ENCODE peak calls at places on chromosomes 13 and 19, in six cellular contexts. One of them, this sample, is unnamed.

GRCh38 chr13:74871671-74872070 is 610.3 kb downstream of the TBC1D4 start:
- DNase-seq in cardiac fibroblast: no peak
- DNase-seq in IMR-90: no peak
- DNase-seq in fibroblast of the aortic adventitia: no peak
- DNase-seq in HFFc6: peak
- DNase-seq in heart left ventricle: no peak
- DNase-seq in this sample: no peak

GRCh38 chr13:113897161-113897560 is 33.3 kb upstream of the GAS6 start:
- DNase-seq in cardiac fibroblast: peak
- DNase-seq in IMR-90: peak
- DNase-seq in fibroblast of the aortic adventitia: peak
- DNase-seq in HFFc6: peak
- DNase-seq in heart left ventricle: no peak
- DNase-seq in this sample: no peak

GRCh38 chr13:22801402-22802003 is 379.3 kb upstream of the SGCG start:
- DNase-seq in cardiac fibroblast: peak
- DNase-seq in IMR-90: peak
- DNase-seq in fibroblast of the aortic adventitia: peak
- DNase-seq in HFFc6: no peak
- DNase-seq in heart left ventricle: no peak
- DNase-seq in this sample: no peak

GRCh38 chr19:5933391-5933998 is 19.4 kb downstream of the CAPS start:
- DNase-seq in cardiac fibroblast: no peak
- DNase-seq in IMR-90: no peak
- DNase-seq in fibroblast of the aortic adventitia: no peak
- DNase-seq in HFFc6: no peak
- DNase-seq in heart left ventricle: no peak
- DNase-seq in this sample: no peak

GRCh38 chr19:38361633-38362075 is 12.7 kb upstream of the PSMD8 start:
- DNase-seq in cardiac fibroblast: peak
- DNase-seq in IMR-90: peak
- DNase-seq in fibroblast of the aortic adventitia: peak
- DNase-seq in HFFc6: peak
- DNase-seq in heart left ventricle: peak
- DNase-seq in this sample: peak

GRCh38 chr13:62293081-62293480 is 877.4 kb upstream of the PCDH20 start:
- DNase-seq in cardiac fibroblast: peak
- DNase-seq in IMR-90: peak
- DNase-seq in fibroblast of the aortic adventitia: no peak
- DNase-seq in HFFc6: no peak
- DNase-seq in heart left ventricle: no peak
- DNase-seq in this sample: no peak

GRCh38 chr19:16133818-16134217 is 9.7 kb upstream of the HSH2D start:
- DNase-seq in cardiac fibroblast: no peak
- DNase-seq in IMR-90: no peak
- DNase-seq in fibroblast of the aortic adventitia: peak
- DNase-seq in HFFc6: no peak
- DNase-seq in heart left ventricle: no peak
- DNase-seq in this sample: no peak

GRCh38 chr19:6250024-6250605 is 29.7 kb downstream of the MLLT1 start:
- DNase-seq in cardiac fibroblast: peak
- DNase-seq in IMR-90: peak
- DNase-seq in fibroblast of the aortic adventitia: peak
- DNase-seq in HFFc6: peak
- DNase-seq in heart left ventricle: no peak
- DNase-seq in this sample: no peak

GRCh38 chr13:112761701-112762689 is 72.2 kb downstream of the ATP11A start:
- DNase-seq in cardiac fibroblast: peak
- DNase-seq in IMR-90: peak
- DNase-seq in fibroblast of the aortic adventitia: peak
- DNase-seq in HFFc6: no peak
- DNase-seq in heart left ventricle: no peak
- DNase-seq in this sample: no peak

GRCh38 chr19:48992571-48993174 is 436 bp downstream of the GYS1 start:
- DNase-seq in cardiac fibroblast: no peak
- DNase-seq in IMR-90: no peak
- DNase-seq in fibroblast of the aortic adventitia: no peak
- DNase-seq in HFFc6: no peak
- DNase-seq in heart left ventricle: no peak
- DNase-seq in this sample: no peak

GRCh38 chr13:112619730-112620639 is 32.0 kb upstream of the TUBGCP3 start:
- DNase-seq in cardiac fibroblast: peak
- DNase-seq in IMR-90: no peak
- DNase-seq in fibroblast of the aortic adventitia: peak
- DNase-seq in HFFc6: no peak
- DNase-seq in heart left ventricle: no peak
- DNase-seq in this sample: no peak

GRCh38 chr13:40774672-40775071 is 3.7 kb upstream of the MRPS31 start:
- DNase-seq in cardiac fibroblast: no peak
- DNase-seq in IMR-90: no peak
- DNase-seq in fibroblast of the aortic adventitia: no peak
- DNase-seq in HFFc6: no peak
- DNase-seq in heart left ventricle: no peak
- DNase-seq in this sample: no peak

GRCh38 chr13:102003848-102004570 is 397.8 kb downstream of the FGF14 start:
- DNase-seq in cardiac fibroblast: peak
- DNase-seq in IMR-90: no peak
- DNase-seq in fibroblast of the aortic adventitia: no peak
- DNase-seq in HFFc6: no peak
- DNase-seq in heart left ventricle: no peak
- DNase-seq in this sample: no peak

GRCh38 chr13:76890036-76890435 is 3.8 kb upstream of the KCTD12 start:
- DNase-seq in cardiac fibroblast: peak
- DNase-seq in IMR-90: peak
- DNase-seq in fibroblast of the aortic adventitia: no peak
- DNase-seq in HFFc6: no peak
- DNase-seq in heart left ventricle: no peak
- DNase-seq in this sample: no peak

GRCh38 chr19:37763488-37763887 is 15.9 kb downstream of the ZNF573 start:
- DNase-seq in cardiac fibroblast: peak
- DNase-seq in IMR-90: peak
- DNase-seq in fibroblast of the aortic adventitia: no peak
- DNase-seq in HFFc6: peak
- DNase-seq in heart left ventricle: no peak
- DNase-seq in this sample: no peak

GRCh38 chr19:8539621-8540149 is 25.7 kb upstream of the ZNF414 start:
- DNase-seq in cardiac fibroblast: no peak
- DNase-seq in IMR-90: no peak
- DNase-seq in fibroblast of the aortic adventitia: no peak
- DNase-seq in HFFc6: no peak
- DNase-seq in heart left ventricle: no peak
- DNase-seq in this sample: no peak

GRCh38 chr13:98476106-98476505 is 100.8 kb downstream of the STK24 start:
- DNase-seq in cardiac fibroblast: peak
- DNase-seq in IMR-90: no peak
- DNase-seq in fibroblast of the aortic adventitia: no peak
- DNase-seq in HFFc6: no peak
- DNase-seq in heart left ventricle: no peak
- DNase-seq in this sample: no peak

GRCh38 chr13:77511552-77511951 is 24.0 kb upstream of the SCEL start:
- DNase-seq in cardiac fibroblast: peak
- DNase-seq in IMR-90: no peak
- DNase-seq in fibroblast of the aortic adventitia: peak
- DNase-seq in HFFc6: no peak
- DNase-seq in heart left ventricle: no peak
- DNase-seq in this sample: peak

GRCh38 chr19:39540333-39540673 is 342 bp upstream of the EID2 start:
- DNase-seq in cardiac fibroblast: no peak
- DNase-seq in IMR-90: no peak
- DNase-seq in fibroblast of the aortic adventitia: no peak
- DNase-seq in HFFc6: no peak
- DNase-seq in heart left ventricle: no peak
- DNase-seq in this sample: no peak
- TF ChIP-seq CTCF in cardiac fibroblast: no peak
- TF ChIP-seq CTCF in IMR-90: no peak
- TF ChIP-seq CTCF in fibroblast of the aortic adventitia: no peak
- TF ChIP-seq CTCF in HFFc6: peak
- TF ChIP-seq CTCF in heart left ventricle: no peak
- TF ChIP-seq CTCF in this sample: peak

GRCh38 chr19:40600086-40600917 is 867 bp upstream of the LTBP4 start:
- DNase-seq in cardiac fibroblast: no peak
- DNase-seq in IMR-90: no peak
- DNase-seq in fibroblast of the aortic adventitia: no peak
- DNase-seq in HFFc6: no peak
- DNase-seq in heart left ventricle: peak
- DNase-seq in this sample: no peak

GRCh38 chr19:40598918-40599307 is 2.3 kb upstream of the LTBP4 start:
- DNase-seq in cardiac fibroblast: no peak
- DNase-seq in IMR-90: no peak
- DNase-seq in fibroblast of the aortic adventitia: no peak
- DNase-seq in HFFc6: no peak
- DNase-seq in heart left ventricle: no peak
- DNase-seq in this sample: no peak

GRCh38 chr19:40599331-40600085 is 1.7 kb upstream of the LTBP4 start:
- DNase-seq in cardiac fibroblast: no peak
- DNase-seq in IMR-90: no peak
- DNase-seq in fibroblast of the aortic adventitia: no peak
- DNase-seq in HFFc6: no peak
- DNase-seq in heart left ventricle: no peak
- DNase-seq in this sample: no peak

GRCh38 chr19:40603071-40603718 is 2.0 kb downstream of the LTBP4 start:
- DNase-seq in cardiac fibroblast: peak
- DNase-seq in IMR-90: peak
- DNase-seq in fibroblast of the aortic adventitia: peak
- DNase-seq in HFFc6: peak
- DNase-seq in heart left ventricle: no peak
- DNase-seq in this sample: no peak

DNA sequence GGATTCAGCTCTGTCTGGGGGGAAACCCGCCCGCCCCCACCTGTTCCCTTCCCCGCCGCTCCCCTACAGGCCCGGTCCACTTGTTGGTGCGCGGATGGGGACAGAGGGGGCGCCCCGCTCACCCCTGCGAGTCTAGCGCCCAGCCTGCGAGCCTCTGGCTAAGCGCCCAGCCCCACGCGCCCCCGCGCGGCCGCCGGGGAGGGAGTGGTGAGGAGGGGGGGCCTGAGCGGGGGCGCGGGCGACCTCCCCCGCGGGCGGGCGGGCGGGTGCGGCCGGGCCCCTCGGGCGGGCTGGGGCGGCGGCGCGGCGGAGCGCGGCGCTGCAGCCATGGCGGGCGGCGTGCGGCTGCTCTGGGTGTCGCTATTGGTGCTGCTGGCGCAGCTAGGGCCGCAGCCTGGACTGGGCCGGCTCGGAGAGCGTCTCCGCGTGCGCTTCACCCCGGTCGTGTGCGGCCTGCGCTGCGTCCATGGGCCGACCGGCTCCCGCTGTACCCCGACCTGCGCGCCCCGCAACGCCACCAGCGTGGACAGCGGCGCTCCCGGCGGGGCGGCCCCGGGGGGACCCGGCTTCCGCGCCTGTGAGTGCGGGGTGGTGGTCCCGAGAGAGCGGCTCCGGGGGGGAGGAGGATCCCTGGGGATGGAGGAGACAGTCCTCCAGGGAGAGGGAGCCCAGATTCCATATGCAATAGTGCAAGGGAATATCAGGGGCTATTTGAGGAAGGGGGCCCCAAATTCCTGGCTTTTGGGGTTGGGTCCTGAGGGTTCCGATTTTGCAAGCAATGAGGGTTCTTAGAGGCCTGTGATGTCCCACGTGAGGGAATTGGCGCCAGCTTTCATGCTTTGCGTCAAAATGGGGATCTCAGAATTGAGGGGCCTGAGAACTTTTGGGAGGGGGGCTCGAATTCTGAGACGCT is at the start of gene LTBP4:
- DNase-seq in cardiac fibroblast: peak
- DNase-seq in IMR-90: no peak
- DNase-seq in fibroblast of the aortic adventitia: no peak
- DNase-seq in HFFc6: no peak
- DNase-seq in heart left ventricle: peak
- DNase-seq in this sample: peak
- TF ChIP-seq CTCF in cardiac fibroblast: no peak
- TF ChIP-seq CTCF in IMR-90: peak
- TF ChIP-seq CTCF in fibroblast of the aortic adventitia: no peak
- TF ChIP-seq CTCF in HFFc6: no peak
- TF ChIP-seq CTCF in heart left ventricle: no peak
- TF ChIP-seq CTCF in this sample: no peak

GRCh38 chr19:2289714-2290435 is 7.9 kb upstream of the PEAK3 start:
- DNase-seq in cardiac fibroblast: no peak
- DNase-seq in IMR-90: no peak
- DNase-seq in fibroblast of the aortic adventitia: no peak
- DNase-seq in HFFc6: no peak
- DNase-seq in heart left ventricle: no peak
- DNase-seq in this sample: no peak

GRCh38 chr19:2290441-2291184 is 8.6 kb upstream of the PEAK3 start:
- DNase-seq in cardiac fibroblast: no peak
- DNase-seq in IMR-90: no peak
- DNase-seq in fibroblast of the aortic adventitia: no peak
- DNase-seq in HFFc6: no peak
- DNase-seq in heart left ventricle: no peak
- DNase-seq in this sample: no peak

GRCh38 chr19:2288010-2288742 is 6.2 kb upstream of the PEAK3 start:
- DNase-seq in cardiac fibroblast: no peak
- DNase-seq in IMR-90: no peak
- DNase-seq in fibroblast of the aortic adventitia: no peak
- DNase-seq in HFFc6: no peak
- DNase-seq in heart left ventricle: no peak
- DNase-seq in this sample: no peak

GRCh38 chr19:2287585-2287984 is 5.6 kb upstream of the PEAK3 start:
- DNase-seq in cardiac fibroblast: no peak
- DNase-seq in IMR-90: no peak
- DNase-seq in fibroblast of the aortic adventitia: no peak
- DNase-seq in HFFc6: no peak
- DNase-seq in heart left ventricle: no peak
- DNase-seq in this sample: no peak

GRCh38 chr19:2288743-2289713 is 7.1 kb upstream of the PEAK3 start:
- DNase-seq in cardiac fibroblast: no peak
- DNase-seq in IMR-90: no peak
- DNase-seq in fibroblast of the aortic adventitia: no peak
- DNase-seq in HFFc6: no peak
- DNase-seq in heart left ventricle: no peak
- DNase-seq in this sample: no peak
- TF ChIP-seq CTCF in cardiac fibroblast: no peak
- TF ChIP-seq CTCF in IMR-90: no peak
- TF ChIP-seq CTCF in fibroblast of the aortic adventitia: no peak
- TF ChIP-seq CTCF in HFFc6: no peak
- TF ChIP-seq CTCF in heart left ventricle: no peak
- TF ChIP-seq CTCF in this sample: no peak

GRCh38 chr19:35736913-35737886 is 5.1 kb downstream of the IGFLR1 start:
- DNase-seq in cardiac fibroblast: no peak
- DNase-seq in IMR-90: no peak
- DNase-seq in fibroblast of the aortic adventitia: no peak
- DNase-seq in HFFc6: no peak
- DNase-seq in heart left ventricle: no peak
- DNase-seq in this sample: no peak
- TF ChIP-seq CTCF in cardiac fibroblast: peak
- TF ChIP-seq CTCF in IMR-90: no peak
- TF ChIP-seq CTCF in fibroblast of the aortic adventitia: peak
- TF ChIP-seq CTCF in HFFc6: peak
- TF ChIP-seq CTCF in heart left ventricle: no peak
- TF ChIP-seq CTCF in this sample: no peak